ENCODE peak calls at places on chromosome 20, in five cellular contexts. E is stimulated activated CD4-positive, alpha-beta T cell treated with anti-CD3 and anti-CD28 coated beads, Interleukin-4, amount 100 ng/mL, for 1 hour; A is omental fat pad; Y is PC-3; B is left ventricle myocardium superior. F is an unnamed sample.
A peak's percentile ranks its signal among the peaks of the same experiment; 100 is the strongest.

GRCh38 chr20:52473171-52473570 is 281.6 kb upstream of the ZFP64 start:
- DNase-seq in E (no peak), A (no peak), Y (no peak), B (no peak), F (no peak)

GRCh38 chr20:61673152-61673551 is 392.5 kb downstream of the TAF4 start:
- DNase-seq in E (no peak), A (no peak), Y (no peak), B (no peak), F (no peak)

GRCh38 chr20:35773154-35773751 is 1.4 kb downstream of the PHF20 start:
- DNase-seq in E (peak; percentile 6), A (no peak), Y (peak; percentile 39), B (no peak), F (peak; percentile 38)

GRCh38 chr20:57197352-57198198 is 68.9 kb downstream of the BMP7 start:
- DNase-seq in E (no peak), A (no peak), Y (no peak), B (no peak), F (no peak)

GRCh38 chr20:33681288-33681687 is 4.9 kb downstream of the E2F1 start:
- DNase-seq in E (no peak), A (no peak), Y (no peak), B (no peak), F (no peak)

GRCh38 chr20:51373713-51374481 is 168.6 kb downstream of the NFATC2 start:
- DNase-seq in E (no peak), A (no peak), Y (no peak), B (no peak), F (no peak)

GRCh38 chr20:17666491-17666890 is 15.6 kb downstream of the RRBP1 start:
- DNase-seq in E (no peak), A (no peak), Y (no peak), B (no peak), F (no peak)

GRCh38 chr20:2995796-2996195 is 47.6 kb upstream of the GNRH2 start:
- DNase-seq in E (no peak), A (no peak), Y (no peak), B (no peak), F (no peak)

GRCh38 chr20:19003759-19004336 is 190.3 kb downstream of the SCP2D1 start:
- DNase-seq in E (no peak), A (no peak), Y (peak; percentile 56), B (no peak), F (no peak)

GRCh38 chr20:48597521-48598302 is 230.1 kb downstream of the PREX1 start:
- DNase-seq in E (no peak), A (no peak), Y (no peak), B (no peak), F (no peak)

GRCh38 chr20:61876931-61877330 is 188.8 kb downstream of the TAF4 start:
- DNase-seq in E (no peak), A (no peak), Y (no peak), B (no peak), F (no peak)